ENCODE peak calls at places on chromosomes 12 and 14, in six cellular contexts. L, W, C, R, O and H are unnamed samples.

GRCh38 chr14:106459971-106460730 is 933.8 kb downstream of the TMEM121 start:
- DNase-seq in C (no peak), O (no peak), W (no peak), L (peak; percentile 17), R (no peak), H (peak; percentile 42)

GRCh38 chr14:22802860-22803562 is 12.2 kb downstream of the SLC7A7 start:
- DNase-seq in L (no peak), C (no peak), W (no peak), O (no peak), R (no peak), H (no peak)

GRCh38 chr12:105852958-105853357 is 285.8 kb downstream of the NUAK1 start:
- DNase-seq in W (no peak), L (no peak), R (no peak), O (no peak), C (no peak), H (no peak)

GRCh38 chr14:86604546-86604945 is 1074.6 kb downstream of the FLRT2 start:
- DNase-seq in W (no peak), C (no peak), O (no peak), L (no peak), R (no peak), H (no peak)

GRCh38 chr12:13165578-13166120 is 30.9 kb upstream of the EMP1 start:
- DNase-seq in R (no peak), L (no peak), W (no peak), O (peak; percentile 68), C (no peak), H (no peak)

GRCh38 chr12:16118586-16118985 is 158.9 kb downstream of the SLC15A5 start:
- DNase-seq in R (no peak), W (no peak), C (no peak), L (no peak), O (no peak), H (no peak)

GRCh38 chr12:70648191-70648590 is 11.0 kb upstream of the PTPRB start:
- DNase-seq in C (no peak), O (no peak), L (no peak), W (no peak), R (no peak), H (no peak)

GRCh38 chr12:27552886-27553560 is 29.0 kb downstream of the PPFIBP1 start:
- DNase-seq in W (no peak), L (no peak), C (no peak), O (no peak), R (peak; percentile 50), H (no peak)

GRCh38 chr12:97308576-97309198 is 153.9 kb upstream of the RMST start:
- DNase-seq in O (peak; percentile 46), R (peak; percentile 39), C (no peak), W (peak; percentile 15), L (peak; percentile 8), H (no peak)

GRCh38 chr14:62655161-62655560 is 390.1 kb downstream of the KCNH5 start:
- DNase-seq in O (no peak), W (no peak), C (no peak), L (no peak), R (no peak), H (no peak)

GRCh38 chr14:51612449-51612848 is 39.3 kb upstream of the FRMD6 start:
- DNase-seq in C (no peak), W (no peak), R (no peak), L (no peak), O (no peak), H (no peak)

GRCh38 chr14:67738740-67739504 is 37.2 kb downstream of the RDH12 start:
- DNase-seq in R (peak; percentile 94), O (peak; percentile 19), L (peak; percentile 35), C (no peak), W (no peak), H (no peak)

GRCh38 chr12:53174881-53175491 is 5.5 kb upstream of the ZNF740 start:
- DNase-seq in W (no peak), C (no peak), O (no peak), R (peak; percentile 94), L (no peak), H (no peak)

GRCh38 chr14:23182372-23183014 is 967 bp downstream of the SLC7A8 start:
- DNase-seq in R (no peak), O (peak; percentile 12), C (no peak), W (no peak), L (peak; percentile 35), H (peak; percentile 59)

GRCh38 chr14:31128601-31129526 is 78.7 kb downstream of the HECTD1 start:
- DNase-seq in L (no peak), R (no peak), O (no peak), C (no peak), W (no peak), H (no peak)

GRCh38 chr14:60396718-60397343 is 89.0 kb downstream of the C14orf39 start:
- DNase-seq in C (no peak), W (no peak), O (no peak), L (no peak), R (no peak), H (peak; percentile 11)

GRCh38 chr12:108629824-108630476 is 3.7 kb downstream of the SELPLG start:
- DNase-seq in W (no peak), O (no peak), C (no peak), R (peak; percentile 21), L (peak; percentile 90), H (no peak)

GRCh38 chr12:22610148-22610547 is 14.8 kb upstream of the ETNK1 start:
- DNase-seq in L (no peak), C (no peak), R (no peak), W (no peak), O (no peak), H (no peak)

GRCh38 chr14:64060648-64061096 is 207.9 kb downstream of the SYNE2 start:
- DNase-seq in R (peak; percentile 15), C (no peak), L (peak; percentile 6), O (peak; percentile 29), W (no peak), H (no peak)

GRCh38 chr12:23699031-23699430 is 250.4 kb downstream of the SOX5 start:
- DNase-seq in L (no peak), R (no peak), W (no peak), C (no peak), O (no peak), H (no peak)

GRCh38 chr12:20489645-20490044 is 121.3 kb downstream of the PDE3A start:
- DNase-seq in W (no peak), C (peak; percentile 22), L (no peak), R (no peak), O (no peak), H (no peak)

GRCh38 chr12:98645572-98646067 is 530 bp downstream of the APAF1 start:
- DNase-seq in O (no peak), R (no peak), L (peak; percentile 33), C (no peak), W (no peak), H (peak; percentile 28)

GRCh38 chr12:1760566-1761382 is 59.6 kb upstream of the LRTM2 start:
- DNase-seq in O (peak; percentile 68), L (peak; percentile 14), C (no peak), W (no peak), R (peak; percentile 95), H (no peak)

GRCh38 chr14:99125113-99125512 is 146.9 kb downstream of the BCL11B start:
- DNase-seq in R (no peak), W (no peak), O (no peak), C (no peak), L (no peak), H (no peak)

GRCh38 chr12:8832500-8832899 is 10.1 kb downstream of the A2ML1 start:
- DNase-seq in L (no peak), W (no peak), O (no peak), R (no peak), C (no peak), H (no peak)

DNA sequence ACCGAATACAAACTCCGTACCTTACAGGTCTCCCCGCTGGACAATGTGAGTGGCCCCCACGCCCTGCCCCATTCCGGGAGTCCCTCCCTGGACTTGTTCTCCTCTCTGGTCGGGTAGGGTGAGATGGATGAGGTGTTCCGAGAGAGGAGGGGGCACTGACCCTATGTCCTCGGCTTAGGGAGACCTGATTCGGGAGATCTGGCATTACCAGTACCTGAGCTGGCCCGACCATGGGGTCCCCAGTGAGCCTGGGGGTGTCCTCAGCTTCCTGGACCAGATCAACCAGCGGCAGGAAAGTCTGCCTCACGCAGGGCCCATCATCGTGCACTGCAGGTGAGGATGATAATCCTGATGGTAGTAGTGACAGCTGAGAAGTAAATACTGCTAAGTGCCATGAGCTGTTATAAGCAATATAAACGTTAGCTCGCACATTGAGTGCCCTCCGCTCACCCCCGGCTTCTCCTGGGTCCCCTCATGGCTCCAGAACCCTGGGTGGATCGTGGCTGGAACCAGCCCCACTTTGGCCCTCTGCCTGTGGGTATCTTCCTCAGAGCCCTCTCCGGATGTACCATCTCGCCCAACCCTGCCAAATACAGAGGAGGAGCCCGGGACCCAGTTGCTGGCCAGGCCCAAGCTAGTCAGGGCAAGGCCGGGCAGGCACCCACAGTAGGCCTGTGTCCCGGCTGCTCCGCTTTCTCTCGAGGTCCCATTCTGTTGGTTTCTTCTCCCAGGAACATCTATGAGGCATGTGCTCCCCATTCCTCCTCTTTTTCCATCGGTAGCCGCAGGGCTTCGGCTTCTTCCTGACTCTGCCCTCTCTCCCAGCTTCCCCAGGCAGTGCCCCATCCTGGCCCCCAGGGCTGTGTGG is 6.8 kb downstream of the PTPN6 start:
- DNase-seq in C (no peak), W (no peak), L (no peak), O (no peak), R (no peak), H (no peak)
- TF ChIP-seq JUND in C (no peak), W (no peak), L (no peak), O (no peak), R (no peak), H (no peak)

GRCh38 chr12:93122569-93123091 is 193.5 kb upstream of the EEA1 start:
- DNase-seq in C (no peak), L (no peak), R (peak; percentile 81), O (no peak), W (no peak), H (peak; percentile 30)
- TF ChIP-seq JUND in C (no peak), L (no peak), R (no peak), O (no peak), W (no peak), H (no peak)

GRCh38 chr14:73264080-73264895 is 27.0 kb downstream of the PAPLN start:
- DNase-seq in R (no peak), W (no peak), L (no peak), O (no peak), C (peak; percentile 40), H (no peak)

GRCh38 chr14:73262427-73263183 is 25.3 kb downstream of the PAPLN start:
- DNase-seq in O (no peak), L (no peak), C (peak; percentile 30), R (no peak), W (no peak), H (no peak)

GRCh38 chr14:73261520-73262426 is 24.5 kb downstream of the PAPLN start:
- DNase-seq in W (no peak), C (peak; percentile 29), O (no peak), L (no peak), R (no peak), H (no peak)

GRCh38 chr14:73264896-73265720 is 27.8 kb downstream of the PAPLN start:
- DNase-seq in R (no peak), C (peak; percentile 36), O (no peak), L (no peak), W (no peak), H (no peak)

GRCh38 chr14:73263606-73264005 is 26.3 kb downstream of the PAPLN start:
- DNase-seq in C (peak; percentile 39), L (no peak), W (no peak), O (no peak), R (no peak), H (no peak)
- TF ChIP-seq JUND in C (no peak), L (no peak), W (no peak), O (no peak), R (no peak), H (no peak)

GRCh38 chr14:74563233-74563585 is 48.8 kb downstream of the LTBP2 start:
- DNase-seq in O (no peak), W (no peak), L (no peak), R (no peak), C (no peak), H (no peak)
- TF ChIP-seq JUND in O (no peak), W (no peak), L (no peak), R (no peak), C (no peak), H (no peak)

GRCh38 chr14:104749958-104750529 is 2.9 kb upstream of the SIVA1 start:
- DNase-seq in C (no peak), O (no peak), R (no peak), L (no peak), W (no peak), H (no peak)
- TF ChIP-seq JUND in C (no peak), O (no peak), R (no peak), L (no peak), W (no peak), H (no peak)